ENCODE peak calls at places on chromosomes 3 and 15, in seven cellular contexts. U is pancreas, M is left lung, Q is endodermal cell, T is A549, S is spleen, W is uterus. O is an unnamed sample.

GRCh38 chr3:73324203-73325155 is 263.0 kb downstream of the EBLN2 start:
- DNase-seq in U (no peak), M (no peak), Q (no peak), T (no peak), S (no peak), W (peak; percentile 20), O (no peak)

GRCh38 chr3:143951351-143951971 is 20.2 kb upstream of the DIPK2A start:
- DNase-seq in U (no peak), M (no peak), Q (peak; percentile 63), T (peak; percentile 36), S (no peak), W (no peak), O (no peak)

GRCh38 chr3:123284399-123285010 is 82.8 kb downstream of the SEC22A start:
- DNase-seq in U (no peak), M (no peak), Q (peak; percentile 24), T (no peak), S (peak; percentile 74), W (no peak), O (no peak)

GRCh38 chr3:118817748-118818165 is 216.9 kb downstream of the IGSF11 start:
- DNase-seq in U (no peak), M (no peak), Q (peak; percentile 79), T (peak; percentile 70), S (no peak), W (no peak), O (no peak)

GRCh38 chr3:137171834-137172603 is 214.2 kb downstream of the IL20RB start:
- DNase-seq in U (no peak), M (no peak), Q (no peak), T (no peak), S (no peak), W (no peak), O (no peak)

GRCh38 chr3:112604536-112604935 is 36.4 kb downstream of the CCDC80 start:
- DNase-seq in U (no peak), M (no peak), Q (no peak), T (no peak), S (no peak), W (no peak), O (no peak)

GRCh38 chr3:159881828-159882309 is 106.8 kb upstream of the IL12A start:
- DNase-seq in U (no peak), M (no peak), Q (peak; percentile 69), T (no peak), S (no peak), W (no peak), O (peak; percentile 51)

GRCh38 chr3:248841-249520 is 52.4 kb downstream of the CHL1 start:
- DNase-seq in U (no peak), M (no peak), Q (no peak), T (no peak), S (no peak), W (no peak), O (no peak)

GRCh38 chr3:120572027-120572426 is 24.1 kb upstream of the NDUFB4 start:
- DNase-seq in U (no peak), M (no peak), Q (no peak), T (no peak), S (no peak), W (no peak), O (no peak)

GRCh38 chr3:159170436-159171003 is 368.7 kb downstream of the MFSD1 start:
- DNase-seq in U (no peak), M (no peak), Q (no peak), T (no peak), S (no peak), W (no peak), O (no peak)

GRCh38 chr3:197397812-197398211 is 99.4 kb upstream of the DLG1 start:
- DNase-seq in U (no peak), M (no peak), Q (no peak), T (no peak), S (no peak), W (no peak), O (no peak)

GRCh38 chr3:38960953-38961622 is 90.7 kb downstream of the SCN11A start:
- DNase-seq in U (peak; percentile 68), M (no peak), Q (peak; percentile 90), T (peak; percentile 60), S (no peak), W (peak; percentile 20), O (no peak)

GRCh38 chr15:100781961-100782525 is 97.6 kb upstream of the ALDH1A3 start:
- DNase-seq in U (no peak), M (no peak), Q (peak; percentile 44), T (no peak), S (no peak), W (no peak), O (no peak)

GRCh38 chr15:86903642-86904421 is 824.2 kb downstream of the AGBL1 start:
- DNase-seq in U (no peak), M (no peak), Q (peak; percentile 54), T (no peak), S (no peak), W (no peak), O (no peak)

GRCh38 chr3:120214161-120214560 is 70.9 kb downstream of the GPR156 start:
- DNase-seq in U (no peak), M (no peak), Q (no peak), T (no peak), S (no peak), W (no peak), O (no peak)

GRCh38 chr3:27696906-27697305 is 25.2 kb downstream of the EOMES start:
- DNase-seq in U (no peak), M (no peak), Q (no peak), T (no peak), S (no peak), W (no peak), O (no peak)

GRCh38 chr3:130342821-130343661 is 2.4 kb upstream of the COL6A5 start:
- DNase-seq in U (no peak), M (no peak), Q (no peak), T (no peak), S (no peak), W (no peak), O (no peak)

GRCh38 chr3:97917813-97918536 is 54.3 kb downstream of the RIOX2 start:
- DNase-seq in U (no peak), M (no peak), Q (no peak), T (no peak), S (no peak), W (no peak), O (no peak)

GRCh38 chr3:38580450-38581382 is 68.8 kb downstream of the SCN5A start:
- DNase-seq in U (no peak), M (no peak), Q (peak; percentile 38), T (no peak), S (peak; percentile 57), W (no peak), O (peak; percentile 29)

GRCh38 chr15:76905855-76906254 is 715 bp upstream of the SCAPER start:
- DNase-seq in U (no peak), M (no peak), Q (no peak), T (no peak), S (no peak), W (no peak), O (no peak)

GRCh38 chr15:76904461-76905012 is 603 bp downstream of the SCAPER start:
- DNase-seq in U (peak; percentile 62), M (peak; percentile 37), Q (peak; percentile 82), T (peak; percentile 49), S (no peak), W (no peak), O (no peak)

GRCh38 chr15:76905013-76905839 is at the start of gene SCAPER:
- DNase-seq in U (peak; percentile 97), M (peak; percentile 96), Q (peak; percentile 97), T (peak; percentile 91), S (peak; percentile 99), W (peak; percentile 93), O (peak; percentile 95)

GRCh38 chr15:76901965-76902364 is 3.2 kb downstream of the SCAPER start:
- DNase-seq in U (no peak), M (no peak), Q (no peak), T (no peak), S (no peak), W (no peak), O (no peak)

DNA sequence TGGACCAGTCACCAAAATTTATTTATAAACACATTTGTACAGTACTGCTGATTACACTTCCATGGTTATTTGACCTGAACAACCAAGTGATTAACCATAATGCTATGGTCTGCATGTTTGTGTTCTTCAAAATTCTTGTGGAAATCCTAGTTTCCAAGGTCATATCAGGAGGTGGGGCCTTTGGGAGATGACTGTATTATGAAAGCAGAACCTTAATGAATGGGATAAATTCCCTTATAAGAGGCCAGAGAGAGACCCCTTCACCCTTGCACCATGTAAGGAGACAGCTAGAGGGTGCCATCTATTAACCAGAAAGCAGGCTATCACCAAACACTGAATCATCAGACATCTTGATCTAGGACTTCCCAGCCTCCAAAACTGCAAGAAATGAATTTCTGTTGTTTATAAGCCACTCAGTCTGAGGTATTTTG is 1.9 kb downstream of the SCAPER start:
- DNase-seq in U (no peak), M (no peak), Q (no peak), T (peak; percentile 66), S (no peak), W (no peak), O (no peak)
- H3K4me1 ChIP-seq in U (peaks cover 12% of the 10 kb centered on the region), M (peaks cover 15% of the 10 kb centered on the region), Q (peaks cover 7% of the 10 kb centered on the region), T (peaks cover 14% of the 10 kb centered on the region), S (peaks cover 45% of the 10 kb centered on the region), W (peaks cover 6% of the 10 kb centered on the region), O (peaks cover 40% of the 10 kb centered on the region)

DNA sequence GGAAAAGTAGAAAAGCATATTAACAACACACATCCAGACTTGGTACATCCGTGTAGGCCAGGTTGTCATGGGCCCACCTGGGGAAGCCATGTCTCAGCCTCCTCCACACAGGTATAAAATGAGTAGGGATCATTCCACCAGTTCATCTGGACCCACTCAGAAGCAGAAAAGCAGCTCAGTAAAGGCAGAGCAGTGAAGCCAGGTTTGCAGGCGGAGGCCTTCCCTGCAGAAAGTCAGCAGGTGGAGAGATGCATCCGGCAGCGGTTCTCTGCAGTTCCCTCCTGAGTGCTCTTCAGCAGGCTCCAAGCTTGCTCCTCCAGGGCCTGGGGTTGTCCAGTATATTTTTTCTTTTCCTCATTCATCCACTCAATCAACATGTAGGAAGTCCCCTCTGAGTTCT is 22.1 kb downstream of the LOXL1 start:
- DNase-seq in U (no peak), M (no peak), Q (no peak), T (no peak), S (peak; percentile 62), W (no peak), O (peak; percentile 4)
- TF ChIP-seq CTCF in U (no peak), M (no peak), Q (no peak), T (no peak), S (no peak), W (no peak), O (no peak)

GRCh38 chr15:29266052-29266572 is 3.5 kb downstream of the NSMCE3 start:
- DNase-seq in U (no peak), M (no peak), Q (no peak), T (no peak), S (no peak), W (no peak), O (no peak)
- H3K4me3 ChIP-seq in U (no peak overlapping the region), M (no peak overlapping the region), Q (peak overlapping the region; percentile 98), T (no peak overlapping the region), S (no peak overlapping the region), W (no peak overlapping the region), O (no peak overlapping the region)

DNA sequence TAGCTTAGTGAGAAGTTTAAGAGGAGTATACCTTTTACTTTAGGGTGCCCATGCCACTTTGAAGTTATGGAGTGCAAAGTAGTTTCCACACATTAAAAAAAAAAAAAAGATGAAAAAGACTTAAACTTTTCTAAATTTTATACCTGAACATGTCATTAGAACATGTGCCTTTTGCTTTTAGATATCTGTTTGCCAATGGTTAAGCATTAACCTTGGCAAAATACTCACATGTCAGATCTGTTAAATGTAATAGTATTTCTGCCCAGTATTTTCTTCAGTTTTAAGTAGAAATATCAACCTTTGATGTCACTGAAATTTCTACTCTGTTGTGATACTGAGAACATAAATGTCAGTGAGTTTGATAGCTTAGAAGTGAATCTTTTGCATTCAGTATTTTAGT is 12.2 kb downstream of the ZFAND6 start:
- DNase-seq in U (no peak), M (no peak), Q (no peak), T (no peak), S (no peak), W (no peak), O (no peak)
- H3K4me1 ChIP-seq in U (peaks cover 54% of the 10 kb centered on the region), M (peaks cover 18% of the 10 kb centered on the region), Q (no peaks in the 10 kb centered on the region), T (peaks cover 55% of the 10 kb centered on the region), S (peaks cover 100% of the 10 kb centered on the region), W (peaks cover 9% of the 10 kb centered on the region), O (peaks cover 46% of the 10 kb centered on the region)

GRCh38 chr15:72222433-72222832 is 8.6 kb downstream of the PKM start:
- DNase-seq in U (no peak), M (no peak), Q (no peak), T (peak; percentile 71), S (no peak), W (no peak), O (no peak)
- TF ChIP-seq CTCF in U (no peak), M (no peak), Q (no peak), T (no peak), S (no peak), W (no peak), O (no peak)